ENCODE peak calls at places on chromosomes 16 and 17, in seven cellular contexts. One of them, this sample, is unnamed.
A peak's percentile ranks its signal among the peaks of the same experiment; 100 is the strongest.

GRCh38 chr17:34820166-34820920 is 140.9 kb downstream of the CCT6B start:
- DNase-seq in NCI-H1417: peak; percentile 32
- DNase-seq in naive thymus-derived CD8-positive, alpha-beta T cell: no peak
- DNase-seq in NCI-H510A: no peak
- DNase-seq in AG20443: no peak
- DNase-seq in effector memory CD8-positive, alpha-beta T cell: no peak
- DNase-seq in right lobe of liver: no peak
- DNase-seq in this sample: no peak

GRCh38 chr16:76942089-76942488 is 248.9 kb upstream of the MON1B start:
- DNase-seq in NCI-H1417: no peak
- DNase-seq in NCI-H510A: no peak
- DNase-seq in effector memory CD8-positive, alpha-beta T cell: no peak
- DNase-seq in naive thymus-derived CD8-positive, alpha-beta T cell: no peak
- DNase-seq in AG20443: no peak
- DNase-seq in right lobe of liver: no peak
- DNase-seq in this sample: no peak

GRCh38 chr16:50744911-50745310 is 3.0 kb downstream of the CYLD start:
- DNase-seq in right lobe of liver: no peak
- DNase-seq in effector memory CD8-positive, alpha-beta T cell: no peak
- DNase-seq in NCI-H510A: no peak
- DNase-seq in AG20443: no peak
- DNase-seq in naive thymus-derived CD8-positive, alpha-beta T cell: no peak
- DNase-seq in NCI-H1417: no peak
- DNase-seq in this sample: no peak

GRCh38 chr16:528111-529011 is 849 bp downstream of the CAPN15 start:
- DNase-seq in naive thymus-derived CD8-positive, alpha-beta T cell: no peak
- DNase-seq in effector memory CD8-positive, alpha-beta T cell: no peak
- DNase-seq in NCI-H1417: peak; percentile 38
- DNase-seq in right lobe of liver: no peak
- DNase-seq in AG20443: peak; percentile 60
- DNase-seq in NCI-H510A: no peak
- DNase-seq in this sample: no peak

GRCh38 chr16:47016700-47017133 is 43.2 kb upstream of the DNAJA2 start:
- DNase-seq in NCI-H1417: no peak
- DNase-seq in effector memory CD8-positive, alpha-beta T cell: peak; percentile 11
- DNase-seq in AG20443: no peak
- DNase-seq in naive thymus-derived CD8-positive, alpha-beta T cell: no peak
- DNase-seq in NCI-H510A: no peak
- DNase-seq in right lobe of liver: no peak
- DNase-seq in this sample: no peak

GRCh38 chr17:5759501-5759925 is 175.2 kb upstream of the NLRP1 start:
- DNase-seq in NCI-H1417: no peak
- DNase-seq in right lobe of liver: no peak
- DNase-seq in NCI-H510A: no peak
- DNase-seq in effector memory CD8-positive, alpha-beta T cell: no peak
- DNase-seq in AG20443: no peak
- DNase-seq in naive thymus-derived CD8-positive, alpha-beta T cell: no peak
- DNase-seq in this sample: no peak

GRCh38 chr17:59811209-59811608 is 81.5 kb downstream of the TUBD1 start:
- DNase-seq in NCI-H510A: no peak
- DNase-seq in right lobe of liver: no peak
- DNase-seq in AG20443: no peak
- DNase-seq in naive thymus-derived CD8-positive, alpha-beta T cell: no peak
- DNase-seq in NCI-H1417: no peak
- DNase-seq in effector memory CD8-positive, alpha-beta T cell: no peak
- DNase-seq in this sample: no peak

GRCh38 chr17:45579529-45580495 is 89.3 kb upstream of the PLEKHM1 start:
- DNase-seq in NCI-H510A: no peak
- DNase-seq in right lobe of liver: no peak
- DNase-seq in naive thymus-derived CD8-positive, alpha-beta T cell: no peak
- DNase-seq in effector memory CD8-positive, alpha-beta T cell: no peak
- DNase-seq in AG20443: peak; percentile 7
- DNase-seq in NCI-H1417: no peak
- DNase-seq in this sample: no peak

GRCh38 chr16:53041196-53041977 is 11.3 kb downstream of the CHD9NB start:
- DNase-seq in effector memory CD8-positive, alpha-beta T cell: no peak
- DNase-seq in NCI-H1417: no peak
- DNase-seq in right lobe of liver: no peak
- DNase-seq in naive thymus-derived CD8-positive, alpha-beta T cell: no peak
- DNase-seq in AG20443: peak; percentile 46
- DNase-seq in NCI-H510A: no peak
- DNase-seq in this sample: no peak

GRCh38 chr16:84751241-84751640 is 51.4 kb downstream of the USP10 start:
- DNase-seq in AG20443: no peak
- DNase-seq in NCI-H510A: no peak
- DNase-seq in effector memory CD8-positive, alpha-beta T cell: no peak
- DNase-seq in NCI-H1417: no peak
- DNase-seq in right lobe of liver: no peak
- DNase-seq in naive thymus-derived CD8-positive, alpha-beta T cell: no peak
- DNase-seq in this sample: no peak

GRCh38 chr17:78781339-78782304 is at the start of gene CYTH1:
- DNase-seq in NCI-H1417: peak; percentile 51
- DNase-seq in right lobe of liver: peak; percentile 89
- DNase-seq in AG20443: peak; percentile 42
- DNase-seq in NCI-H510A: no peak
- DNase-seq in naive thymus-derived CD8-positive, alpha-beta T cell: peak; percentile 41
- DNase-seq in effector memory CD8-positive, alpha-beta T cell: no peak
- DNase-seq in this sample: no peak

GRCh38 chr16:24970708-24971107 is 44.5 kb downstream of the ARHGAP17 start:
- DNase-seq in NCI-H1417: no peak
- DNase-seq in effector memory CD8-positive, alpha-beta T cell: no peak
- DNase-seq in naive thymus-derived CD8-positive, alpha-beta T cell: no peak
- DNase-seq in NCI-H510A: no peak
- DNase-seq in AG20443: no peak
- DNase-seq in right lobe of liver: no peak
- DNase-seq in this sample: no peak

GRCh38 chr17:2874211-2874686 is 78.0 kb downstream of the RAP1GAP2 start:
- DNase-seq in right lobe of liver: no peak
- DNase-seq in NCI-H510A: no peak
- DNase-seq in effector memory CD8-positive, alpha-beta T cell: no peak
- DNase-seq in naive thymus-derived CD8-positive, alpha-beta T cell: no peak
- DNase-seq in NCI-H1417: no peak
- DNase-seq in AG20443: no peak
- DNase-seq in this sample: no peak

GRCh38 chr16:50282955-50283631 is 16.7 kb downstream of the ADCY7 start:
- DNase-seq in AG20443: no peak
- DNase-seq in NCI-H510A: no peak
- DNase-seq in right lobe of liver: no peak
- DNase-seq in NCI-H1417: no peak
- DNase-seq in naive thymus-derived CD8-positive, alpha-beta T cell: no peak
- DNase-seq in effector memory CD8-positive, alpha-beta T cell: no peak
- DNase-seq in this sample: no peak

GRCh38 chr17:42895185-42895555 is 5.4 kb upstream of the G6PC1 start:
- DNase-seq in effector memory CD8-positive, alpha-beta T cell: no peak
- DNase-seq in naive thymus-derived CD8-positive, alpha-beta T cell: no peak
- DNase-seq in right lobe of liver: peak; percentile 74
- DNase-seq in NCI-H1417: no peak
- DNase-seq in NCI-H510A: no peak
- DNase-seq in AG20443: peak; percentile 93
- DNase-seq in this sample: no peak

GRCh38 chr17:21041753-21042433 is 918 bp downstream of the USP22 start:
- DNase-seq in effector memory CD8-positive, alpha-beta T cell: peak; percentile 19
- DNase-seq in NCI-H510A: peak; percentile 62
- DNase-seq in right lobe of liver: peak; percentile 90
- DNase-seq in NCI-H1417: peak; percentile 75
- DNase-seq in naive thymus-derived CD8-positive, alpha-beta T cell: peak; percentile 47
- DNase-seq in AG20443: peak; percentile 76
- DNase-seq in this sample: peak; percentile 31

This sample was measured in NCI-H1092 treated with DMSO at 0.1 percent for 48 hours.